ENCODE peak calls at places on chromosome 18, in seven cellular contexts. A is A549, B is ovary, Z is HepG2, Q is stomach, O is suprapubic skin, S is SK-N-SH. J is an unnamed sample.

GRCh38 chr18:37539236-37539635 is 26.4 kb downstream of the CELF4 start:
- DNase-seq in A (no peak), B (no peak), Z (no peak), Q (no peak), O (no peak), S (no peak), J (no peak)

GRCh38 chr18:79738041-79738461 is 58.4 kb downstream of the CTDP1 start:
- DNase-seq in A (no peak), B (no peak), Z (no peak), Q (no peak), O (peak), S (no peak), J (no peak)

GRCh38 chr18:45775241-45775676 is 50.2 kb upstream of the SIGLEC15 start:
- DNase-seq in A (peak), B (peak), Z (no peak), Q (peak), O (peak), S (peak), J (peak)

GRCh38 chr18:79962835-79963657 is 1.4 kb upstream of the HSBP1L1 start:
- DNase-seq in A (no peak), B (peak), Z (no peak), Q (no peak), O (peak), S (no peak), J (no peak)

GRCh38 chr18:76951600-76952247 is 129.4 kb downstream of the ZNF236 start:
- DNase-seq in A (no peak), B (no peak), Z (no peak), Q (no peak), O (no peak), S (no peak), J (no peak)

GRCh38 chr18:35732652-35733051 is 151.1 kb downstream of the GALNT1 start:
- DNase-seq in A (no peak), B (no peak), Z (no peak), Q (no peak), O (no peak), S (no peak), J (no peak)

GRCh38 chr18:34976084-34976483 is 65.1 kb upstream of the MAPRE2 start:
- DNase-seq in A (no peak), B (no peak), Z (no peak), Q (no peak), O (no peak), S (no peak), J (no peak)

GRCh38 chr18:38009335-38009734 is 443.7 kb upstream of the CELF4 start:
- DNase-seq in A (no peak), B (no peak), Z (no peak), Q (no peak), O (no peak), S (no peak), J (no peak)

GRCh38 chr18:35071819-35072247 is 30.6 kb downstream of the MAPRE2 start:
- DNase-seq in A (no peak), B (no peak), Z (no peak), Q (no peak), O (no peak), S (no peak), J (no peak)

GRCh38 chr18:51429644-51430043 is 232.2 kb upstream of the MEX3C start:
- DNase-seq in A (no peak), B (no peak), Z (no peak), Q (no peak), O (no peak), S (no peak), J (no peak)

GRCh38 chr18:21958256-21958655 is 211.1 kb upstream of the GATA6 start:
- DNase-seq in A (peak), B (no peak), Z (peak), Q (peak), O (no peak), S (no peak), J (no peak)

GRCh38 chr18:26547302-26548143 is 830 bp downstream of the KCTD1 start:
- DNase-seq in A (peak), B (peak), Z (no peak), Q (peak), O (peak), S (peak), J (peak)

GRCh38 chr18:26549103-26549485 is 741 bp upstream of the KCTD1 start:
- DNase-seq in A (peak), B (no peak), Z (no peak), Q (peak), O (peak), S (peak), J (peak)

GRCh38 chr18:26551217-26551708 is 2.9 kb upstream of the KCTD1 start:
- DNase-seq in A (no peak), B (no peak), Z (no peak), Q (no peak), O (no peak), S (no peak), J (no peak)

GRCh38 chr18:26548144-26549102 is at the start of gene KCTD1:
- DNase-seq in A (peak), B (peak), Z (peak), Q (peak), O (peak), S (peak), J (peak)

DNA sequence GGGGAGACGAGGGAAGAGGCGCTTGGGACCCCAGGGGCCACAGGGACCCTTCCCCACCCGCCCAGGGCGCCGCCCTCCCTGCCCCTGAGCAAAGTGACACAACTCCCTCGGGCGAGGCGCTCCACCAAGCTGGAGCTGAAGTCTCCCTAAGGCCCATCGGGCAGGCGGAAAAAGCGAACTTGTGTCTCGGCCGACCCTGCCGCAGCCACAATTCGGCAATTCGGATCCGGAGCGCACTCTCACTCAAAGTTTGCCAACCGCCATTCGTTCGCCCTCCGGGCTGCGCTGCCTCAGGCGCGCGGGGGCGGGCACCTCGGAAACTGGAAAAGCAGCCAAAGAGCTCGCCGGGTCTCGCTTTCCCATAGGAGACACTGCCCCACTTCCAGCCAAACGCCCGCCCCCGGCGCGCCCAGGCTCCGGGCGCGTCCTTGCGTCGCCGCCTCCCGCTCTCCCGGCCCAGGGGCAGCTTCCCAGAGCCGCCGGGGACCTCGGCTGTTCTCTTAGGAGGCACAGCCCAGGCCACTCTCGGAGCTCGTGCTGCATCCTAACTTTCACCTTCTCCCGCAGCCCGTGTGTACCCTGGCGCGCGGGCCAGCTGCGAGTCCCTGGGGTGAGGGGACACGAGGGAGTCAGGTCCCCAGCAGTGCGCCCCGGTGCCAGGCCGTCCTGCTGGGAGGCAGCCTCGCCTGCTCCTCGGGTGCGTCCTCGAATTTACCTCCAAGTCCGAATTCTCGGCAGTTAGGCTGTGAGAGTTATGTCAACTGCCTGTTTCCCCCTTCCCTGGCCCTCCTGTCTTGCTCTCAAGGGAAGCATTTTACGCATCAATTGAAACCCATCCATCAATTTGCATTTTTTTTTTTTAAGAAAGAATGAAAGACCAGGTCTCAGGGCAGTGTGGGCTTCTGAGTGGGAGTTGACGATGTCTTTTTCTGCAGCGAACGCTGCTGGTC is 1.4 kb upstream of the KCTD1 start:
- DNase-seq in A (peak), B (peak), Z (peak), Q (peak), O (peak), S (peak), J (peak)
- TF ChIP-seq EP300 in A (no peak), B (no peak), Z (no peak), Q (no peak), O (no peak), S (peak), J (peak)

GRCh38 chr18:27780061-27780740 is 396.7 kb downstream of the CDH2 start:
- DNase-seq in A (no peak), B (no peak), Z (no peak), Q (no peak), O (no peak), S (no peak), J (no peak)
- H3K27ac ChIP-seq in A (no peak), B (no peak), Z (no peak), Q (no peak), O (no peak), S (no peak), J (no peak)

DNA sequence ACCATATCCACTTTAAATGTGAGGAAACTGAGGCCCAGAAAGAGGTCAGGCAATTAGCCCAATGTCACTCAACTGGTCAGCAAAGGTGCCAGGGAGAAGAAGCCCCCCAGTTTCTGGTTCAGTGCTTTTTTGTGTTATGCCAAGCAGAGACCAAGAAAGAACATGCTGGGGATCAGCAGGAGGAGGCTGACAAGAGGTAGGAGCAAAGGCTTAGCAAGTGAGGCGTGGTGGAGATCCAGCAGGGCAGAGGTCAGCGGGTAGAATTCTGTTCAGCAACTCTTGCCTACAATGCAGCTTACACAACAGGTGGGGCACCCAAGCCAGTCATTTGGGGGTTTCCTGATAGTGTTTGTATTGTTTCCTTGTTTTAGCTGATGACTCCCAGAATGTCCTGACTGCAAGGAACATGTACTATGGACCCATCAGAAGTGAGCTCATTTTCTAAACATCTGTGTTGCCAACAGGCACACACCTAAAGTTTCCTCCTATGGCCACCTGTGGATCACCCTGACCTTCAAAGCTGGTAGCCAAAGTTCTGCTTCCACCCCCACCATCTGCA is 28.2 kb downstream of the LPIN2 start:
- DNase-seq in A (peak), B (no peak), Z (peak), Q (peak), O (no peak), S (no peak), J (no peak)
- TF ChIP-seq EP300 in A (no peak), B (no peak), Z (peak), Q (no peak), O (no peak), S (no peak), J (no peak)

DNA sequence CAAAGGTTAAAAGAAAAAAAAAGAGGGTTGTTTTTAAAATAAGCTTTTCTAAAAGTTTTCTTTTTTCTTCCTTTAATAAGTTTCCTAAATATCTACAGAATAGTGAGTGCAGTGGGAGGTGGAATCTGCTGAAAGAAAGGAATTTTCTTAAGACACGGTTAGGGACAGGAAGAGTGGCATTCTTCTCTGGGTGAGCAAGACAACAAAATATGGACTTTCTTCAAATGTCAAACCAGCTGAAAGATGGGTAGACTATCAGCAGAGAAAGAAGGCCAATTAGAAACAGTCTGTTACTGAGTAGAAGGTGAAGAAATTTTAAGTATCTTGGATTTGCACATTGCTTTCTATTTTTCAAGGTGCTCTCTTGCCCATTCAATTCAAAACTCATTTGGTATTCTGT is 222.7 kb upstream of the PIK3C3 start:
- DNase-seq in A (no peak), B (no peak), Z (no peak), Q (no peak), O (no peak), S (no peak), J (no peak)
- H3K27ac ChIP-seq in A (no peak), B (no peak), Z (no peak), Q (no peak), O (no peak), S (no peak), J (no peak)

DNA sequence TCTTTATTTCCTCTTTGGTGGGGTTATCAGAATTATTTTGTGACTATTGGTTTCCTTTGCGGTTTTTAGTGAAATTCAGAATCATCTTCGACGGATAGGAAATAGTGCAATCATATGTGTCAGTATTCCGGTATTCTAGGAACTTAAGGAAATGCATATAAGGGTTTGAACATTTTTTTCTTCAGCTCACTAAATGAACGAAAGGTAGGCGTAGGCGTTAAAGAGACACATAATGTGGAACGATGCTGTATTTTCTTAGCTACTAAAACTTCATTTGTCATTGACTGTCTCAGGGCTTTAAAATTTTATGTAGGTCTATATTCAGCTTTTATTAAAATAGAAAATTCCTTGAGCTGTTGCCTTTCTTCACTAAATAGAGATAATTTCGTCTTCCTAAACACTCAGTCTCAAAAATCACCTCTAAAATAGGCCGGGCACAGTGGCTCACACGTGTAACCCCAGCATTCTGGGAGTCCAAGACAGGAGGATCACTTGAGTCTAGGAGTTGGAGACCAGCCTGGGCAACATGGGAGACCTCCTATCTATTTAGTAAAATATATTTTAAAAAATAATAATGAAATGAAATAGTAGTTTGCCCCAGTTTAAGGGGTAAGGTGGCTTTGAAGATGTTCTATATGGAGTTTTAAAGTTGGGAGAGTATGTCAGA is 1.5 kb upstream of the YES1 start:
- DNase-seq in A (no peak), B (no peak), Z (no peak), Q (no peak), O (no peak), S (no peak), J (no peak)
- TF ChIP-seq EP300 in A (no peak), B (no peak), Z (no peak), Q (no peak), O (no peak), S (no peak), J (no peak)

DNA sequence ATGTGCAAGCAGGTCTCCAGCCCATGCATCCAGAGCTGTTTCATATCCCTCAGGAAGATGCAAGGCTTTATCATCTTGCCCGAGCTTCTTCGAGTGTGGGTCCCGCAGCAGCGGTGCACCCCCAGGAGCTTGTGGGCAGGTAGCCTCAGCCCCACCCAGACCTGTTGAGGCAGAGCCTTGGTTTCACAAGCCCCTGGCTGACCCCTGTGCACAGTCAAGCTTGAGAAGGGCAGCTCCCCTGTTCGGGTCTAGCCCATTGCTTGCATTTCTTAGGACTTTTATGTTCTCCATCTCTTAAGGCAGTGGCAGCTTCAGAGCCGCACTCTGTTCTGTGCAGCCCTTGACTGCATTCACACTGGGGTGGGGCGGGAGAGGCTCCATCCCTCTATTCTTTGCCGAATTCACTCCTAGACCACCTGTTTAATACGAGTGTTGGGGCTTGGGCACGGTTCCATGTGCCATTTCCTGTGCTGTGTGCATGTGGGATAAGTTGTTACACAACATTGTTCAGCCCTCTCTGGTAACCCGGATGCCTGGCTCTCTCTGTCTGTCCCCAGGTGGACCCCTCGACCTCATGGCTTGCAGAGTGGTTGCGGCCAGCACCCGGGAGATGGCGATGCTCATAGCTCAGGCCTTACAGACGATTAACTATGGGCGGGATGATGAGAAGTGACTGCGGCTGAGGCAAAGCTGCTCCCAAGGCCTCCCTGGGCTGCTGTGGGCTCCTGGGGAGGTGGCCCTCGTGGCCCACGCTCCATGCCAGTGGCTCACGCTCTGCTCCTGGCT is 48.7 kb downstream of the IMPA2 start:
- DNase-seq in A (no peak), B (no peak), Z (no peak), Q (no peak), O (peak), S (no peak), J (no peak)
- H3K27ac ChIP-seq in A (no peak), B (no peak), Z (no peak), Q (no peak), O (no peak), S (no peak), J (no peak)

DNA sequence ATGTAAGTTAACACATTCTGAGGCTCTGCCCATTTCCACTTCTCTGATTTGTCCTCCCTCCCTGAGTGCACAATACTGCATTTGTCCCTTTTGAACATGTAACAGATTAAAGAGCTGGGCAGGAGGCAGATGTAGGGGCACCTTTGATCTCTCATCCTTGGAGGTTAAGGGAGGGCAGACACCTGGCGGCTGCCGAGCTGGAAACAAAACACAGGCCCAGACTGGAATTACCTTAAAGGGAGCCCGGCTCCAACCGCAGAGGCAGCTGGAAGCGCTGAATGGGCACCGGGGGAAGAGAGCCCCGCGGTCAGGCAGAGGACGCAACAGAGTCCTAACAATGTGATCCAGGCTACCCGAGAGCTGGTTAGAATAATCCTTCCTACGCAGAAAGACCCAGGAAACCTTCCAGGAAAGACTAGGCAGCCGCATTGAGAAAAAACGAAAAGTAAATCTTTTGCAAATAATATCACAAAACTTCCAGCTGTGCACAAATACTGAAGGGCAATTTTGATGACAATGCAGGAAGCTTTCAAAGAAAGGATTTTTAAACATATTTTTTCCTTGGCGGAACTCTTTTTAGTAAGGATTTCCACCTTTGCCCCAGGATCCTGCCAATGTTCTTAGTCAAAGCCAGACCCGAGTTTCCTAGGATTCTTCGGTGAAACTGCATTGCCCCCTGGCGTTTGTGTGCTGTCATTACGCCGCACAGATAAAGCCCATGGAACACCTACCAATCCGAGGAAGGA is 216.0 kb downstream of the TGIF1 start:
- DNase-seq in A (peak), B (peak), Z (peak), Q (peak), O (peak), S (peak), J (peak)
- TF ChIP-seq EP300 in A (peak), B (no peak), Z (peak), Q (no peak), O (no peak), S (no peak), J (peak)